ENCODE peak calls at places on chromosomes 13 and 19, in five cellular contexts. R is heart left ventricle, U is transverse colon, Z is spleen, E is body of pancreas. G is an unnamed sample.

GRCh38 chr13:59843040-59843439 is 320.7 kb downstream of the DIAPH3 start:
- DNase-seq in R (no peak), U (no peak), Z (no peak), E (no peak), G (peak)

GRCh38 chr13:27309967-27310598 is 39.5 kb downstream of the RASL11A start:
- DNase-seq in R (no peak), E (no peak), U (no peak), Z (no peak), G (no peak)

GRCh38 chr13:22454586-22454985 is 726.2 kb upstream of the SGCG start:
- DNase-seq in Z (no peak), E (no peak), R (no peak), U (no peak), G (peak)

GRCh38 chr19:45496349-45496953 is 396 bp downstream of the RTN2 start:
- DNase-seq in U (no peak), Z (peak), E (peak), R (peak), G (no peak)

GRCh38 chr19:3027292-3027691 is 1.8 kb downstream of the TLE2 start:
- DNase-seq in E (no peak), U (no peak), R (no peak), Z (no peak), G (no peak)

GRCh38 chr19:51137812-51138425 is 4.2 kb upstream of the SIGLEC7 start:
- DNase-seq in R (no peak), U (no peak), E (no peak), Z (peak), G (no peak)

GRCh38 chr19:4508698-4509097 is 9.6 kb downstream of the PLIN4 start:
- DNase-seq in Z (no peak), E (no peak), U (no peak), R (peak), G (no peak)

GRCh38 chr19:12665281-12665573 is 1.3 kb downstream of the MAN2B1 start:
- DNase-seq in Z (peak), R (peak), E (no peak), U (peak), G (no peak)

GRCh38 chr13:48643159-48643558 is 10.6 kb upstream of the CYSLTR2 start:
- DNase-seq in E (no peak), Z (no peak), U (no peak), R (no peak), G (no peak)

GRCh38 chr19:42409477-42409876 is 17.7 kb downstream of the LIPE start:
- DNase-seq in U (no peak), R (peak), Z (no peak), E (peak), G (no peak)

GRCh38 chr19:12513531-12514061 is 29.0 kb upstream of the ZNF709 start:
- DNase-seq in U (no peak), E (peak), Z (no peak), R (no peak), G (no peak)

GRCh38 chr13:21850013-21851006 is 179.4 kb downstream of the FGF9 start:
- DNase-seq in U (no peak), R (no peak), E (no peak), Z (no peak), G (no peak)

GRCh38 chr19:49560358-49560900 is 19.9 kb downstream of the NOSIP start:
- DNase-seq in Z (no peak), E (peak), R (peak), U (peak), G (no peak)

GRCh38 chr13:44686478-44687071 is 110.4 kb upstream of the TSC22D1 start:
- DNase-seq in Z (no peak), R (no peak), E (no peak), U (no peak), G (no peak)

GRCh38 chr13:44117351-44117750 is 237.6 kb downstream of the LACC1 start:
- DNase-seq in R (no peak), E (no peak), Z (no peak), U (no peak), G (no peak)

GRCh38 chr19:34808566-34808965 is 35.6 kb upstream of the ZNF599 start:
- DNase-seq in E (no peak), U (no peak), Z (no peak), R (no peak), G (peak)

GRCh38 chr19:44576843-44577565 is 36.4 kb upstream of the IGSF23 start:
- DNase-seq in Z (no peak), R (peak), U (peak), E (peak), G (no peak)

GRCh38 chr19:58366576-58367430 is 4.3 kb upstream of the ZNF497 start:
- DNase-seq in U (no peak), E (no peak), Z (no peak), R (no peak), G (no peak)

GRCh38 chr13:74070065-74070464 is 64.1 kb downstream of the KLF12 start:
- DNase-seq in Z (no peak), U (no peak), R (no peak), E (no peak), G (no peak)

GRCh38 chr19:58409010-58409790 is 751 bp downstream of the ZNF584 start:
- DNase-seq in E (no peak), U (no peak), Z (no peak), R (no peak), G (no peak)

GRCh38 chr13:105907319-105908019 is 628.0 kb downstream of the EFNB2 start:
- DNase-seq in U (no peak), Z (no peak), R (no peak), E (no peak), G (no peak)

GRCh38 chr19:57110592-57111328 is 9.0 kb upstream of the USP29 start:
- DNase-seq in U (no peak), E (no peak), R (no peak), Z (no peak), G (no peak)

GRCh38 chr13:110397445-110397844 is 90.4 kb downstream of the COL4A2 start:
- DNase-seq in R (no peak), E (no peak), U (no peak), Z (no peak), G (no peak)

GRCh38 chr19:29668746-29669609 is 3.7 kb downstream of the PLEKHF1 start:
- DNase-seq in E (no peak), R (no peak), U (no peak), Z (peak), G (no peak)

GRCh38 chr13:50829896-50830295 is 13.6 kb downstream of the DLEU7 start:
- DNase-seq in U (no peak), R (no peak), Z (no peak), E (no peak), G (no peak)

GRCh38 chr13:33081666-33082065 is 65.4 kb downstream of the KL start:
- DNase-seq in R (no peak), Z (no peak), U (no peak), E (no peak), G (no peak)
- TF ChIP-seq POLR2A in R (no peak), Z (no peak), U (no peak), E (no peak), G (no peak)

DNA sequence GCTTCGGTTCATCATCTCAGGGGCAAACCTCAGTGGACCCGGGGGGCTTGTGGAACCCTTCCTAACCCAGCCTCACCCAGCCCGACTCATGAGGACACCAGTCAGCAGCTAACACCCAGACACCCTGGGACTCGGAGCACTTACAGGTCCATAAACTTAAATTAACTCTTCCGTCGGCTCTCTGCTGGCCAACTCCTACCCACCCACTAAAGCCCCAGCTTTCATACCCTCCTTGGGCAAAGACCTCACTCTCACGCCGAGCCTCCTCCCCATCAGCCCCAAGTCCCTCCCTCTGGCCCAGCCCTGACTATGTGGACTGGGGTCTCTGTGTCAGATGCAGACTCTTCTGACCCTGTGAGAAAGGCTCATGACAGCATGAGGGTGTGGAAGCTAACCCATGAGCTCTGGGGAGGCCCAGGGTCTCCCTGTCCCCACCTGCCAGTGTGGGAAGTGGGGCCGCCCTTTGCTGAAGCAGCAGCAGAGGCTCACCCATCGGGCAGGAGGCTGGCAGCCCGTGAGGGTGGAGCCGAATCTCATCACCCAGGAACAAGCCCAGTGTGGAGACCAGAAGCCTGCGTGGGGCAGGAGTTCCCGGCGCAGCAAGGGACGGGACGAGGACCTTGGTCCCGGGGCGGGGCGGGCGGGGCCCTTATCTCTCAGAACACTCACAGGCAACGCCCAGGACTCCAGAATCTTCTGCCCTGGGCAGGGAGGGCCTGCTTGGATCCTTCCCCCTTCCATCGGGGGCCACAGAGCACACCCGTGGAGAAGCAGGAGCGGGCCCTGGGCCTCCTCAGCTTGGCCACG is 19.8 kb downstream of the TCF3 start:
- DNase-seq in Z (no peak), R (no peak), E (no peak), U (peak), G (no peak)
- TF ChIP-seq POLR2A in Z (no peak), R (no peak), E (no peak), U (no peak), G (no peak)

DNA sequence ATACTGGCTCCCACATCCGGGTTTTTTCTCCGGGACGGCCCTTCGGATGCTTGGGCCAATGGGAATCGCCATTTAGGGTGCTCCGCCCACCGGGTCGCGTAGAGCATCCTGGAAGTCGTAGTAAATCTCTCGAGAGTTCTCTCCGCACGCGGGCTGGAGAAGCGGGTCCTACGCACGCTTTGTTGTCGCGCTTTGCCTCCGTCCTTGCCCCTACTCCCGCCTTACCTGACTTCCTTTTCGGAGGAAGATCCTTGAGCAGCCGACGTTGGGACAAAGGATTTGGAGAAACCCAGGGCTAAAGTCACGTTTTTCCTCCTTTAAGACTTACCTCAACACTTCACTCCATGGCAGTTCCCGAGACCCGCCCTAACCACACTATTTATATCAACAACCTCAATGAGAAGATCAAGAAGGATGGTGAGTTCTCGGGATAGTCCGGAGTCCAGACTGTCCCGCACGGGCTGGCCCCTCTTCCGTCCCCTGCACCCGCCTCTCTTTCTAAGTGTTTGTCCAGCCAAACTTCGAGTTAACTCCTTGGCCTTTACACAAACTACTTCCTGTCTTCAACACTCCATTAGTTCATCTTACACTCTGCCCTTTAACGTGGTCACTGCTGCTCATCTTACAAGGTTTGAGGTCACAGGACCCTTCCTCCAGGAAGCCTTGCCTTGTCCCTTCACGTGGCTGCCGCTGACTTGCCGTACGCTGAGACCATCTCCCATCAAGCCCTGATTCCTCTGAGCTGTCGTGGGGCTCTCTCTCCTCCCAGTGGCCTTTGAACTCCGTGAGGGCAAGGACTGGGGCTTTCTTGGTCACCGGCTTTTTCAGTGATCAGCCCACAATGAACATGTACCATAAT is at the start of gene SNRPA:
- DNase-seq in U (peak), Z (peak), R (peak), E (peak), G (peak)
- TF ChIP-seq POLR2A in U (peak), Z (no peak), R (peak), E (peak), G (peak)

DNA sequence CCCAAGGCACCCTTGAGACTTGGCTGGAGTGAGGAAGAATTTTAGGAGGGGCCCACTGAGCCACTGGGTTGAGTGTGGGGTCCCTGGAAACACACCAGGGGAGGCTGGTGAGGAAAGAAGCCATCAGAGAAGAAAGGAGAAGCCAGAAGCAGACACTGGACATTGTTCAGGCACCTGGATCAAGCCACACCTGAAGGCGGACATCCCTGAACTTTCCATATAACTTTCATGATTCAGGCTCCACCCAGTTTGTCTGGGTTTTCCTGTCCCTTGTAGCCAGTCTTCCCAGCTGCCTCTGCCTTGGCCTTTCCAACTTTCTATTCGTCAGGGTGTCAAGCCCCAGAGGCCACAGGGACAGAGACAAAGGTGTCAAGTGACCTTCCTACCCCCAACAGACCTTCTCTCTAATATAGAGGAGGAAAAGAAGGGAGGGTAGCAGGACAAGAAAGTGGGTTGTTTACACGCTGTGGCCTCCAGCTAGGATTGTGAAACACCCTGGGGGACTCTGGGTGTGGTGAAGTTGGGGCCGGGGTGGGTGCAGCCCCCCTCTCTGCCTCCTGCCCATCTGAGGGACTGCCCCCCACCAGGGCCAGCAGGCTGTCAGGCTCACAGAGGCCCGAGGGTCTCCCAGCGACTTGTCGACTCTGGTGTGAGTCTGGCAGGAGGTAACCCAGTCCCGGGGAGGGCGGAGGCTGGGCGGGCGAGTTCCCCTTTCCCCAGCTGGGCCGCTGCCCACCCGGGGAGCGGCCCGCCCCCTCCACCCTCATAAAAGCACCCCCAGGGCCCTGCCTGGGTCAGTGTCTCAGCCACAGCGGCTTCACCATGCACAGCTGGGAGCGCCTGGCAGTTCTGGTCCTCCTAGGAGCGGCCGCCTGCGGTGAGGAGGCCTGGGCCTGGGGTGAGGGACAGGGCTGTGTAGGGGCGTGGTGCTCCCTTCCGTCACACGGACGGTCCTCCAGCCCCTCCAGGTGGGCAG is at the start of gene CFD:
- DNase-seq in U (peak), E (no peak), R (peak), Z (peak), G (no peak)
- TF ChIP-seq POLR2A in U (peak), E (peak), R (no peak), Z (no peak), G (no peak)

DNA sequence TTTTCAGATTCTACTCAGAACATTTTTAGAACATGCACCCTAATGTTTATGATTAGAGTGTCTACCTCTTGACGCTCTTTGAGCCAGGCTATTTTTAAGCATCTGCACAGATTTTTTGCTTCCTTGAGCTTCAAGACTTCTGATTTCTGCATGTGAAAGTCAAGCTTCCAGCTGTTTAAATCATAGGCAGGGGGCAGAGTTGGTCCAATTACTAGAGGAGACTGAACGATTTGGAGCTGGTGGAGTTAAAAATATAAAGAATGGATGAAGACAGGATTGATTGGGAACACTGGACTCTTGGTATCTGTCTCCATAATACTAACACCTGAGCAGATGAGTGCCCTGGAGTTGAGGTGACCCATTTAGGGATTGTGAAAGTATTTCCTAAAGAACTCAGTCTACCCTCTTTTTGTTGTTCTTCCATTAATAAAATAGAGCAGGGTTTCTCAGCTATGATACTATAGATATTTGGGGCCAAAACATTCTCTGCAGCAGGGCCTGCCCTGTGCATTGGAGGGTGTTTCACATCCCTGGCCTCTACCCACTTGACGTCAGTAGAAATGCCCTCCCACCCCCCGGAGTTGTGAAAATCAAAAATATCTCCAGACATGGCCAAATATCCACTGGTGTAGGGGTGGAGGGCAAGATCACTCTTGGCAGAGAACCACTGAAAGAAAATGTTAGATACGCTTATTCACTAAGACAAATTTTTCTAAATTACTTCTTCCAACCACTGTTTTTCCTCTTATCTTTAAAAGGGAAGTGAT is 160.1 kb downstream of the COG6 start:
- DNase-seq in Z (no peak), R (no peak), U (no peak), E (no peak), G (no peak)
- TF ChIP-seq POLR2A in Z (no peak), R (no peak), U (no peak), E (no peak), G (no peak)

GRCh38 chr13:111542530-111543341 is 222.3 kb downstream of the TEX29 start:
- DNase-seq in E (no peak), U (no peak), Z (peak), R (no peak), G (no peak)
- TF ChIP-seq POLR2A in E (no peak), U (no peak), Z (no peak), R (no peak), G (no peak)

DNA sequence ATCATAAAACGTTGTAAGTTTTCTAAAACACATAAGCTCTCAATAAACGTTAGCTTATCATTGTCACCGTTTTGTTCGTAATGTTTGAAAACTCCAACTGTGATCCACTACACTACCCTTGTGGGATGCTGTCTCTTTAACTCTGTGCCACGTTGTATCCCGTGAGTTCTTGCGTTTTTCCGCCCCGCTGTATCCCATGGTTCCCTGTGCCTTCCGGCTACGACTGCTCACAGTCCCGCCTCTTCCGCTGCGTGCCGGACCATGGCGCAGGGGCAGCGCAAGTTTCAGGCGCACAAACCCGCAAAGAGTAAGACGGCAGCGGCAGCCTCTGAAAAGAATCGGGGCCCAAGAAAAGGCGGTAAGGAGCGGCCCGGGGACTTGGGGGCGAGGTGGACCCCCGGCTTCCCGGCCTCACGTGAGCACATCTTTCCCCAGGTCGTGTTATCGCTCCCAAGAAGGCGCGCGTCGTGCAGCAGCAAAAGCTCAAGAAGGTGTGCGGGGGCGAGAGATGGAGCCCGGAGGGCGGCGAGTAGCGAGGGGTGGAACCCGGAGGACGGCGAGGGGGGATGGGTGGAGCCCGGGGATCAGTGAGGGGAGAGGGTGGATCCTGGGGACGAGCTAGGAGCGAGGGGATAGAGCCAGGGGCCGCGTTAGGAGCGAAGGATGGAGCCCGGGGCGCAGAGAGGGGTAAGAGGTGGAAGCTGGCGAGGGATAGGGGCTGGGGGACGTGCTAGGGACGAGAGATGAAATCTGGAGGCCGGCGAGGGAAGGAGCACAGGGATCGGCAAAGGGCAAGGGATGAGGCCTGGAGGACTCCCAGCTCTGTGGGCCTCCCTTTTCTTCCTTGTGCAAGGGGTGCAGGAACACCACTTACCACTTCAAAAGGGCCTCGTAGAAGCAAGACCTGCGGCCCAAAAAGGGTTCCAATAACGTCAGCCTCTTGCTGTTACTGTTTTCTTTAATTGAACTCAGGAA is at the start of gene C19orf53:
- DNase-seq in R (peak), Z (peak), U (peak), E (peak), G (peak)
- TF ChIP-seq POLR2A in R (no peak), Z (no peak), U (peak), E (peak), G (peak)

GRCh38 chr13:108215428-108215827 is at the start of gene LIG4:
- DNase-seq in Z (peak), R (peak), U (peak), E (peak), G (peak)
- TF ChIP-seq POLR2A in Z (no peak), R (no peak), U (no peak), E (peak), G (peak)